ENCODE peak calls at places on chromosomes 16 and 17, in ten cellular contexts. One of them, this sample, is unnamed.

GRCh38 chr17:7888184-7888920 is at the start of gene CHD3:
- DNase-seq in AG09309: no peak
- DNase-seq in testis: no peak
- DNase-seq in heart right ventricle: no peak
- DNase-seq in esophagus squamous epithelium: no peak
- DNase-seq in osteoblast: no peak
- DNase-seq in HFF-Myc: no peak
- DNase-seq in lower lobe of right lung: no peak
- DNase-seq in fibroblast of mammary gland: no peak
- DNase-seq in A549: no peak
- DNase-seq in this sample: no peak

GRCh38 chr17:65730711-65731169 is 169.3 kb upstream of the AXIN2 start:
- DNase-seq in testis: peak; percentile 17
- DNase-seq in A549: no peak
- DNase-seq in esophagus squamous epithelium: no peak
- DNase-seq in HFF-Myc: no peak
- DNase-seq in fibroblast of mammary gland: peak; percentile 51
- DNase-seq in heart right ventricle: no peak
- DNase-seq in osteoblast: no peak
- DNase-seq in AG09309: peak; percentile 90
- DNase-seq in lower lobe of right lung: no peak
- DNase-seq in this sample: no peak

GRCh38 chr16:84593825-84594724 is 23.8 kb downstream of the COTL1 start:
- DNase-seq in A549: no peak
- DNase-seq in heart right ventricle: no peak
- DNase-seq in AG09309: no peak
- DNase-seq in lower lobe of right lung: peak; percentile 74
- DNase-seq in testis: peak; percentile 45
- DNase-seq in HFF-Myc: no peak
- DNase-seq in osteoblast: no peak
- DNase-seq in esophagus squamous epithelium: peak; percentile 61
- DNase-seq in fibroblast of mammary gland: peak; percentile 45
- DNase-seq in this sample: no peak

GRCh38 chr17:41439375-41439774 is 1.4 kb downstream of the KRT38 start:
- DNase-seq in esophagus squamous epithelium: no peak
- DNase-seq in fibroblast of mammary gland: peak; percentile 25
- DNase-seq in AG09309: no peak
- DNase-seq in heart right ventricle: no peak
- DNase-seq in lower lobe of right lung: no peak
- DNase-seq in A549: no peak
- DNase-seq in osteoblast: no peak
- DNase-seq in HFF-Myc: no peak
- DNase-seq in testis: no peak
- DNase-seq in this sample: no peak

GRCh38 chr17:35587074-35587961 is at the start of gene AP2B1:
- DNase-seq in fibroblast of mammary gland: peak; percentile 97
- DNase-seq in HFF-Myc: peak; percentile 94
- DNase-seq in lower lobe of right lung: peak; percentile 93
- DNase-seq in AG09309: peak; percentile 81
- DNase-seq in osteoblast: peak; percentile 94
- DNase-seq in esophagus squamous epithelium: peak; percentile 52
- DNase-seq in testis: peak; percentile 93
- DNase-seq in heart right ventricle: peak; percentile 94
- DNase-seq in A549: peak; percentile 95
- DNase-seq in this sample: peak; percentile 80

GRCh38 chr16:79613009-79613408 is 12.5 kb upstream of the MAF start:
- DNase-seq in esophagus squamous epithelium: no peak
- DNase-seq in AG09309: peak; percentile 29
- DNase-seq in A549: no peak
- DNase-seq in heart right ventricle: no peak
- DNase-seq in testis: no peak
- DNase-seq in HFF-Myc: no peak
- DNase-seq in lower lobe of right lung: no peak
- DNase-seq in fibroblast of mammary gland: peak; percentile 55
- DNase-seq in osteoblast: no peak
- DNase-seq in this sample: no peak

GRCh38 chr17:73342549-73343167 is 30.9 kb upstream of the CDC42EP4 start:
- DNase-seq in fibroblast of mammary gland: peak; percentile 61
- DNase-seq in osteoblast: peak; percentile 79
- DNase-seq in AG09309: no peak
- DNase-seq in heart right ventricle: no peak
- DNase-seq in lower lobe of right lung: no peak
- DNase-seq in A549: peak; percentile 64
- DNase-seq in esophagus squamous epithelium: no peak
- DNase-seq in testis: no peak
- DNase-seq in HFF-Myc: no peak
- DNase-seq in this sample: peak; percentile 61

GRCh38 chr17:28227278-28228108 is 91.5 kb upstream of the TMEM97 start:
- DNase-seq in heart right ventricle: no peak
- DNase-seq in lower lobe of right lung: peak; percentile 87
- DNase-seq in testis: peak; percentile 95
- DNase-seq in AG09309: no peak
- DNase-seq in osteoblast: peak; percentile 89
- DNase-seq in A549: peak; percentile 94
- DNase-seq in HFF-Myc: no peak
- DNase-seq in esophagus squamous epithelium: no peak
- DNase-seq in fibroblast of mammary gland: peak; percentile 19
- DNase-seq in this sample: peak; percentile 19

GRCh38 chr16:47612711-47613110 is 151.6 kb downstream of the PHKB start:
- DNase-seq in HFF-Myc: no peak
- DNase-seq in osteoblast: no peak
- DNase-seq in A549: no peak
- DNase-seq in heart right ventricle: no peak
- DNase-seq in fibroblast of mammary gland: peak; percentile 59
- DNase-seq in testis: no peak
- DNase-seq in lower lobe of right lung: no peak
- DNase-seq in AG09309: no peak
- DNase-seq in esophagus squamous epithelium: no peak
- DNase-seq in this sample: no peak

GRCh38 chr17:17783825-17784598 is 52.8 kb downstream of the SREBF1 start:
- DNase-seq in esophagus squamous epithelium: no peak
- DNase-seq in lower lobe of right lung: no peak
- DNase-seq in A549: no peak
- DNase-seq in HFF-Myc: no peak
- DNase-seq in osteoblast: no peak
- DNase-seq in heart right ventricle: peak; percentile 68
- DNase-seq in testis: peak; percentile 78
- DNase-seq in fibroblast of mammary gland: peak; percentile 40
- DNase-seq in AG09309: no peak
- DNase-seq in this sample: peak; percentile 75

GRCh38 chr17:76304226-76305134 is 3.6 kb downstream of the QRICH2 start:
- DNase-seq in esophagus squamous epithelium: no peak
- DNase-seq in fibroblast of mammary gland: no peak
- DNase-seq in AG09309: no peak
- DNase-seq in heart right ventricle: no peak
- DNase-seq in osteoblast: peak; percentile 60
- DNase-seq in HFF-Myc: no peak
- DNase-seq in testis: no peak
- DNase-seq in lower lobe of right lung: no peak
- DNase-seq in A549: no peak
- DNase-seq in this sample: no peak

GRCh38 chr17:57794841-57795240 is 49.7 kb upstream of the CCDC182 start:
- DNase-seq in AG09309: no peak
- DNase-seq in fibroblast of mammary gland: no peak
- DNase-seq in A549: no peak
- DNase-seq in heart right ventricle: no peak
- DNase-seq in lower lobe of right lung: no peak
- DNase-seq in HFF-Myc: no peak
- DNase-seq in esophagus squamous epithelium: no peak
- DNase-seq in osteoblast: no peak
- DNase-seq in testis: no peak
- DNase-seq in this sample: no peak

GRCh38 chr16:10820546-10820945 is 2.0 kb upstream of the TVP23A start:
- DNase-seq in esophagus squamous epithelium: no peak
- DNase-seq in AG09309: no peak
- DNase-seq in fibroblast of mammary gland: no peak
- DNase-seq in lower lobe of right lung: no peak
- DNase-seq in osteoblast: no peak
- DNase-seq in testis: no peak
- DNase-seq in heart right ventricle: no peak
- DNase-seq in HFF-Myc: no peak
- DNase-seq in A549: no peak
- DNase-seq in this sample: no peak

GRCh38 chr16:10817514-10817913 is 1.1 kb downstream of the TVP23A start:
- DNase-seq in testis: no peak
- DNase-seq in AG09309: no peak
- DNase-seq in lower lobe of right lung: no peak
- DNase-seq in fibroblast of mammary gland: no peak
- DNase-seq in HFF-Myc: no peak
- DNase-seq in osteoblast: no peak
- DNase-seq in heart right ventricle: no peak
- DNase-seq in esophagus squamous epithelium: no peak
- DNase-seq in A549: no peak
- DNase-seq in this sample: no peak

GRCh38 chr16:10813123-10813455 is 5.5 kb downstream of the TVP23A start:
- DNase-seq in heart right ventricle: no peak
- DNase-seq in HFF-Myc: no peak
- DNase-seq in osteoblast: no peak
- DNase-seq in lower lobe of right lung: no peak
- DNase-seq in AG09309: no peak
- DNase-seq in esophagus squamous epithelium: no peak
- DNase-seq in A549: no peak
- DNase-seq in fibroblast of mammary gland: no peak
- DNase-seq in testis: no peak
- DNase-seq in this sample: no peak

GRCh38 chr16:10822702-10823101 is 4.1 kb upstream of the TVP23A start:
- DNase-seq in fibroblast of mammary gland: no peak
- DNase-seq in lower lobe of right lung: no peak
- DNase-seq in HFF-Myc: no peak
- DNase-seq in heart right ventricle: no peak
- DNase-seq in A549: no peak
- DNase-seq in osteoblast: no peak
- DNase-seq in testis: no peak
- DNase-seq in esophagus squamous epithelium: no peak
- DNase-seq in AG09309: no peak
- DNase-seq in this sample: no peak

GRCh38 chr16:10817963-10818941 is at the start of gene TVP23A:
- DNase-seq in HFF-Myc: no peak
- DNase-seq in fibroblast of mammary gland: no peak
- DNase-seq in A549: no peak
- DNase-seq in AG09309: no peak
- DNase-seq in esophagus squamous epithelium: no peak
- DNase-seq in osteoblast: no peak
- DNase-seq in testis: peak; percentile 52
- DNase-seq in heart right ventricle: no peak
- DNase-seq in lower lobe of right lung: no peak
- DNase-seq in this sample: no peak
- H3K4me3 ChIP-seq in HFF-Myc: no peak within 1 kb of the TSS
- H3K4me3 ChIP-seq in fibroblast of mammary gland: no peak within 1 kb of the TSS
- H3K4me3 ChIP-seq in A549: no peak within 1 kb of the TSS
- H3K4me3 ChIP-seq in AG09309: no peak within 1 kb of the TSS
- H3K4me3 ChIP-seq in esophagus squamous epithelium: peak within 1 kb of the TSS; percentile 54
- H3K4me3 ChIP-seq in osteoblast: no peak within 1 kb of the TSS
- H3K4me3 ChIP-seq in testis: peak within 1 kb of the TSS; percentile 55
- H3K4me3 ChIP-seq in heart right ventricle: peak within 1 kb of the TSS; percentile 27
- H3K4me3 ChIP-seq in lower lobe of right lung: peak within 1 kb of the TSS; percentile 35
- H3K4me3 ChIP-seq in this sample: peak within 1 kb of the TSS; percentile 40

GRCh38 chr16:71610936-71611871 is 14.8 kb upstream of the MARVELD3 start:
- DNase-seq in A549: peak; percentile 84
- DNase-seq in esophagus squamous epithelium: no peak
- DNase-seq in fibroblast of mammary gland: peak; percentile 48
- DNase-seq in lower lobe of right lung: peak; percentile 83
- DNase-seq in osteoblast: peak; percentile 93
- DNase-seq in AG09309: no peak
- DNase-seq in testis: peak; percentile 81
- DNase-seq in heart right ventricle: peak; percentile 26
- DNase-seq in HFF-Myc: peak; percentile 16
- DNase-seq in this sample: no peak
- TF ChIP-seq CTCF in A549: peak; percentile 94
- TF ChIP-seq CTCF in esophagus squamous epithelium: peak; percentile 58
- TF ChIP-seq CTCF in fibroblast of mammary gland: peak; percentile 88
- TF ChIP-seq CTCF in lower lobe of right lung: peak; percentile 98
- TF ChIP-seq CTCF in osteoblast: peak; percentile 95
- TF ChIP-seq CTCF in AG09309: peak; percentile 98
- TF ChIP-seq CTCF in testis: peak; percentile 91
- TF ChIP-seq CTCF in heart right ventricle: peak; percentile 85
- TF ChIP-seq CTCF in HFF-Myc: peak; percentile 87
- TF ChIP-seq CTCF in this sample: peak; percentile 91

GRCh38 chr17:49343273-49343672 is 18.8 kb downstream of the ZNF652 start:
- DNase-seq in AG09309: no peak
- DNase-seq in testis: no peak
- DNase-seq in A549: no peak
- DNase-seq in heart right ventricle: no peak
- DNase-seq in HFF-Myc: peak; percentile 19
- DNase-seq in esophagus squamous epithelium: no peak
- DNase-seq in osteoblast: peak; percentile 47
- DNase-seq in lower lobe of right lung: no peak
- DNase-seq in fibroblast of mammary gland: peak; percentile 48
- DNase-seq in this sample: no peak
- H3K4me3 ChIP-seq in AG09309: no peak overlapping the region
- H3K4me3 ChIP-seq in testis: no peak overlapping the region
- H3K4me3 ChIP-seq in A549: no peak overlapping the region
- H3K4me3 ChIP-seq in heart right ventricle: no peak overlapping the region
- H3K4me3 ChIP-seq in HFF-Myc: no peak overlapping the region
- H3K4me3 ChIP-seq in esophagus squamous epithelium: no peak overlapping the region
- H3K4me3 ChIP-seq in osteoblast: no peak overlapping the region
- H3K4me3 ChIP-seq in lower lobe of right lung: no peak overlapping the region
- H3K4me3 ChIP-seq in fibroblast of mammary gland: no peak overlapping the region
- H3K4me3 ChIP-seq in this sample: no peak overlapping the region

GRCh38 chr17:16461606-16461866 is 30.5 kb downstream of the LRRC75A start:
- DNase-seq in osteoblast: no peak
- DNase-seq in AG09309: no peak
- DNase-seq in testis: no peak
- DNase-seq in A549: no peak
- DNase-seq in lower lobe of right lung: no peak
- DNase-seq in heart right ventricle: no peak
- DNase-seq in HFF-Myc: no peak
- DNase-seq in fibroblast of mammary gland: no peak
- DNase-seq in esophagus squamous epithelium: no peak
- DNase-seq in this sample: no peak

GRCh38 chr17:16464001-16464640 is 27.9 kb downstream of the LRRC75A start:
- DNase-seq in osteoblast: peak; percentile 77
- DNase-seq in fibroblast of mammary gland: no peak
- DNase-seq in HFF-Myc: no peak
- DNase-seq in lower lobe of right lung: no peak
- DNase-seq in testis: no peak
- DNase-seq in A549: no peak
- DNase-seq in AG09309: no peak
- DNase-seq in esophagus squamous epithelium: no peak
- DNase-seq in heart right ventricle: no peak
- DNase-seq in this sample: no peak

GRCh38 chr17:16464641-16465312 is 27.2 kb downstream of the LRRC75A start:
- DNase-seq in A549: no peak
- DNase-seq in AG09309: no peak
- DNase-seq in HFF-Myc: no peak
- DNase-seq in esophagus squamous epithelium: no peak
- DNase-seq in osteoblast: peak; percentile 85
- DNase-seq in heart right ventricle: no peak
- DNase-seq in lower lobe of right lung: no peak
- DNase-seq in testis: no peak
- DNase-seq in fibroblast of mammary gland: no peak
- DNase-seq in this sample: no peak

GRCh38 chr17:16462070-16462864 is 29.7 kb downstream of the LRRC75A start:
- DNase-seq in lower lobe of right lung: no peak
- DNase-seq in heart right ventricle: no peak
- DNase-seq in osteoblast: peak; percentile 62
- DNase-seq in testis: no peak
- DNase-seq in AG09309: no peak
- DNase-seq in HFF-Myc: no peak
- DNase-seq in A549: no peak
- DNase-seq in fibroblast of mammary gland: no peak
- DNase-seq in esophagus squamous epithelium: no peak
- DNase-seq in this sample: no peak

GRCh38 chr17:16463341-16464000 is 28.5 kb downstream of the LRRC75A start:
- DNase-seq in fibroblast of mammary gland: no peak
- DNase-seq in heart right ventricle: peak; percentile 62
- DNase-seq in HFF-Myc: no peak
- DNase-seq in osteoblast: peak; percentile 90
- DNase-seq in testis: peak; percentile 83
- DNase-seq in lower lobe of right lung: no peak
- DNase-seq in A549: no peak
- DNase-seq in AG09309: no peak
- DNase-seq in esophagus squamous epithelium: no peak
- DNase-seq in this sample: no peak
- TF ChIP-seq CTCF in fibroblast of mammary gland: no peak
- TF ChIP-seq CTCF in heart right ventricle: peak; percentile 39
- TF ChIP-seq CTCF in HFF-Myc: peak; percentile 32
- TF ChIP-seq CTCF in osteoblast: peak; percentile 35
- TF ChIP-seq CTCF in testis: peak; percentile 10
- TF ChIP-seq CTCF in lower lobe of right lung: no peak
- TF ChIP-seq CTCF in A549: no peak
- TF ChIP-seq CTCF in AG09309: peak; percentile 33
- TF ChIP-seq CTCF in esophagus squamous epithelium: no peak
- TF ChIP-seq CTCF in this sample: peak; percentile 66